ENCODE peak calls at places on chromosomes 16 and 17, in five cellular contexts. T is cardiac muscle cell, V is upper lobe of left lung, S is lower lobe of right lung, B is IMR-90. Z is an unnamed sample.

GRCh38 chr16:85491798-85492616 is 121.1 kb upstream of the GSE1 start:
- DNase-seq in T (no peak), V (peak; percentile 92), S (peak; percentile 86), B (no peak), Z (no peak)

GRCh38 chr17:65472602-65473001 is 88.8 kb downstream of the AXIN2 start:
- DNase-seq in T (peak; percentile 91), V (peak; percentile 84), S (peak; percentile 76), B (no peak), Z (no peak)

GRCh38 chr17:59503489-59503888 is 61.9 kb upstream of the DHX40 start:
- DNase-seq in T (no peak), V (no peak), S (no peak), B (no peak), Z (no peak)

GRCh38 chr17:66900126-66901010 is 64.1 kb upstream of the CACNG4 start:
- DNase-seq in T (peak; percentile 29), V (no peak), S (no peak), B (peak; percentile 55), Z (no peak)

GRCh38 chr16:53502331-53503269 is at the start of gene AKTIP:
- DNase-seq in T (peak; percentile 51), V (peak; percentile 82), S (peak; percentile 83), B (peak; percentile 52), Z (peak; percentile 14)

GRCh38 chr17:57834146-57834741 is 15.6 kb downstream of the MRPS23 start:
- DNase-seq in T (no peak), V (no peak), S (no peak), B (no peak), Z (no peak)

GRCh38 chr16:77812856-77813523 is 24.6 kb downstream of the VAT1L start:
- DNase-seq in T (no peak), V (no peak), S (no peak), B (peak; percentile 65), Z (no peak)

GRCh38 chr16:85380002-85380395 is 233.1 kb upstream of the GSE1 start:
- DNase-seq in T (no peak), V (no peak), S (no peak), B (no peak), Z (no peak)

GRCh38 chr16:81266680-81267095 is 28.2 kb downstream of the BCO1 start:
- DNase-seq in T (peak; percentile 5), V (no peak), S (no peak), B (no peak), Z (no peak)

GRCh38 chr17:62656446-62656845 is 29.0 kb downstream of the MRC2 start:
- DNase-seq in T (no peak), V (no peak), S (peak; percentile 9), B (no peak), Z (no peak)

GRCh38 chr17:75032896-75033294 is 13.9 kb downstream of the ATP5PD start:
- DNase-seq in T (peak; percentile 26), V (no peak), S (no peak), B (no peak), Z (no peak)

GRCh38 chr16:13959626-13960025 is 39.7 kb downstream of the ERCC4 start:
- DNase-seq in T (no peak), V (no peak), S (no peak), B (no peak), Z (no peak)

GRCh38 chr16:67174706-67175231 is 4.4 kb downstream of the NOL3 start:
- DNase-seq in T (no peak), V (no peak), S (no peak), B (no peak), Z (no peak)

GRCh38 chr16:46922239-46922638 is 38.1 kb downstream of the GPT2 start:
- DNase-seq in T (no peak), V (no peak), S (no peak), B (no peak), Z (no peak)

GRCh38 chr16:53048139-53048915 is 4.4 kb downstream of the CHD9NB start:
- DNase-seq in T (no peak), V (no peak), S (no peak), B (no peak), Z (no peak)

GRCh38 chr16:52552643-52553042 is 5.7 kb upstream of the TOX3 start:
- DNase-seq in T (no peak), V (no peak), S (no peak), B (no peak), Z (no peak)

GRCh38 chr16:80417706-80418105 is 123.1 kb upstream of the DYNLRB2 start:
- DNase-seq in T (no peak), V (no peak), S (no peak), B (no peak), Z (no peak)

GRCh38 chr17:33494156-33494555 is 201.1 kb upstream of the ASIC2 start:
- DNase-seq in T (peak; percentile 17), V (no peak), S (no peak), B (no peak), Z (no peak)

GRCh38 chr16:78609542-78610253 is 510.2 kb downstream of the WWOX start:
- DNase-seq in T (no peak), V (no peak), S (no peak), B (no peak), Z (no peak)

GRCh38 chr16:89938636-89938885 is 10.0 kb upstream of the DEF8 start:
- DNase-seq in T (no peak), V (no peak), S (no peak), B (no peak), Z (no peak)

GRCh38 chr16:66274335-66275110 is 92.0 kb upstream of the CDH5 start:
- DNase-seq in T (peak; percentile 71), V (no peak), S (no peak), B (peak; percentile 44), Z (no peak)

GRCh38 chr16:22375117-22375962 is 921 bp upstream of the CDR2 start:
- DNase-seq in T (no peak), V (no peak), S (no peak), B (no peak), Z (no peak)

GRCh38 chr17:48262982-48263586 is 155.5 kb downstream of the SNX11 start:
- DNase-seq in T (peak; percentile 21), V (no peak), S (no peak), B (peak; percentile 17), Z (no peak)

GRCh38 chr16:79191933-79192332 is 408.6 kb downstream of the MAF start:
- DNase-seq in T (peak; percentile 9), V (no peak), S (no peak), B (no peak), Z (no peak)

GRCh38 chr16:64321881-64322280 is 800.0 kb downstream of the CDH11 start:
- DNase-seq in T (no peak), V (no peak), S (no peak), B (no peak), Z (no peak)

GRCh38 chr16:10849736-10850477 is 27.1 kb upstream of the CIITA start:
- DNase-seq in T (no peak), V (no peak), S (no peak), B (no peak), Z (no peak)

GRCh38 chr16:4814046-4814445 is 11.6 kb upstream of the ROGDI start:
- DNase-seq in T (no peak), V (no peak), S (no peak), B (no peak), Z (no peak)

GRCh38 chr17:57552114-57552601 is 192.9 kb downstream of the CCDC182 start:
- DNase-seq in T (peak; percentile 77), V (no peak), S (no peak), B (no peak), Z (no peak)

GRCh38 chr17:5516060-5516792 is 29.9 kb downstream of the MIS12 start:
- DNase-seq in T (peak; percentile 89), V (no peak), S (no peak), B (peak; percentile 100), Z (no peak)

GRCh38 chr16:35181422-35182030 is 1722.1 kb downstream of the TP53TG3F start:
- DNase-seq in T (no peak), V (no peak), S (no peak), B (no peak), Z (no peak)
- H3K9me3 ChIP-seq in T (no peaks in the 10 kb centered on the region), V (no peaks in the 10 kb centered on the region), S (no peaks in the 10 kb centered on the region), B (peaks cover 33% of the 10 kb centered on the region), Z (no peaks in the 10 kb centered on the region)

GRCh38 chr17:77470800-77471733 is 330.3 kb downstream of the SEC14L1 start:
- DNase-seq in T (peak; percentile 90), V (no peak), S (no peak), B (peak; percentile 43), Z (no peak)

GRCh38 chr17:77471984-77472836 is 331.4 kb downstream of the SEC14L1 start:
- DNase-seq in T (peak; percentile 97), V (peak; percentile 80), S (peak; percentile 65), B (peak; percentile 64), Z (no peak)

GRCh38 chr17:77474292-77474988 is 333.7 kb downstream of the SEC14L1 start:
- DNase-seq in T (peak; percentile 80), V (no peak), S (no peak), B (peak; percentile 41), Z (no peak)

GRCh38 chr17:77473615-77474226 is 333.0 kb downstream of the SEC14L1 start:
- DNase-seq in T (no peak), V (no peak), S (no peak), B (no peak), Z (no peak)

DNA sequence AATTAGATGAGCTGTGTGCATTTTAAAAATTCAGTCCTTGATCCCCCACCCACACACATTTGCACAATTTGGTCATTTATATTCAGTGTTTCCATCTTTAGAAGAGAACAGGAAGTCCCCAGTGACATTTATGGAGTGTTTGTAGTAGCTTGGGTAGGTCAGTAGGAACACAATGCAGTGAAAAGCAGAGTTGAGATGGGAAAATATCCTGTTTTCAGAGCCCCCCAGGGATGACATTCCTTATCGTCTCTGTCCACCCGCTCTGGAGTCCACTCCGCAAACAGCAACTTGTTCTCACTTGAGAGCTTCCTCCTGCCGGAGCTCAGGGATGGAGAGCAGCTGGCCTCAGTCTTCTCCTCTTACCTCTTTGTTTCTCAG is 332.1 kb downstream of the SEC14L1 start:
- DNase-seq in T (no peak), V (no peak), S (no peak), B (no peak), Z (no peak)
- H3K9me3 ChIP-seq in T (no peaks in the 10 kb centered on the region), V (no peaks in the 10 kb centered on the region), S (no peaks in the 10 kb centered on the region), B (no peaks in the 10 kb centered on the region), Z (no peaks in the 10 kb centered on the region)

DNA sequence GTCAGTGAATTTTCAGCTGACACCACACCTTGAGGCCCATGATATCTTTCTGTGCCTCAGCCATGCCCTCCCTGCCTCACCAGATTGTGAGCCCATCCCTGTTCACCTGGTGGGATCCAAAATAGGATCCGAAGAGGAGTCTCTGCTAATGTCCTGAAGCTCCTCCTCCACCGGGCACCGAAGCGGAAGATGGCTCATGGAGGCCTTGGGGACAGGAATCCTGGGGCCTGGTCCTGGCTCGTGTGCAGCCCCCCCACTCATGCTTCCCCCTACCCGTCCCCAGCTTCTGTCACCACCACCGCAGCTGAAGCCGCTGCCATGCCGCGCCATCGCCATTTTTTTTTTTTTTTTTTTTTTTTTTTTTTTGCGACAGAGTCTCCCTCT is 1683.4 kb downstream of the TP53TG3F start:
- DNase-seq in T (no peak), V (no peak), S (no peak), B (no peak), Z (no peak)
- H3K9me3 ChIP-seq in T (no peaks in the 10 kb centered on the region), V (no peaks in the 10 kb centered on the region), S (peaks cover 7% of the 10 kb centered on the region), B (peaks cover 49% of the 10 kb centered on the region), Z (no peaks in the 10 kb centered on the region)

GRCh38 chr17:82941021-82942001 is 101.5 kb upstream of the ZNF750 start:
- DNase-seq in T (no peak), V (peak; percentile 12), S (peak; percentile 39), B (no peak), Z (no peak)

GRCh38 chr17:82942166-82943130 is 102.6 kb upstream of the ZNF750 start:
- DNase-seq in T (no peak), V (peak; percentile 10), S (peak; percentile 29), B (no peak), Z (no peak)

GRCh38 chr17:82943751-82944150 is 103.9 kb upstream of the ZNF750 start:
- DNase-seq in T (no peak), V (peak; percentile 3), S (peak; percentile 17), B (no peak), Z (no peak)

GRCh38 chr17:82944990-82945389 is 105.2 kb upstream of the ZNF750 start:
- DNase-seq in T (no peak), V (no peak), S (no peak), B (no peak), Z (no peak)

GRCh38 chr17:82943339-82943738 is 103.5 kb upstream of the ZNF750 start:
- DNase-seq in T (no peak), V (peak; percentile 15), S (peak; percentile 18), B (no peak), Z (no peak)
- H3K9me3 ChIP-seq in T (no peaks in the 10 kb centered on the region), V (peaks cover 16% of the 10 kb centered on the region), S (peaks cover 27% of the 10 kb centered on the region), B (peaks cover 40% of the 10 kb centered on the region), Z (peaks cover 11% of the 10 kb centered on the region)